ENCODE peak calls at places on chromosome 18, in eight cellular contexts. X, D, J, B, H, N, U and I are unnamed samples.

GRCh38 chr18:54296017-54296416 is 26.7 kb downstream of the POLI start:
- DNase-seq in B (no peak), U (no peak), J (no peak), X (no peak), H (no peak), D (peak), N (no peak), I (no peak)

GRCh38 chr18:51890762-51891161 is 449.2 kb upstream of the DCC start:
- DNase-seq in N (peak), U (no peak), X (peak), H (peak), J (no peak), D (peak), B (no peak), I (no peak)

GRCh38 chr18:73461038-73461779 is 593.4 kb upstream of the NETO1 start:
- DNase-seq in X (no peak), H (no peak), U (no peak), D (peak), B (no peak), J (no peak), N (no peak), I (no peak)

GRCh38 chr18:61619783-61620182 is 273.0 kb downstream of the RNF152 start:
- DNase-seq in H (no peak), D (no peak), J (no peak), N (no peak), B (no peak), U (no peak), X (no peak), I (no peak)

GRCh38 chr18:25231327-25231691 is 120.7 kb downstream of the ZNF521 start:
- DNase-seq in D (peak), U (no peak), X (no peak), J (no peak), N (no peak), B (no peak), H (no peak), I (no peak)

GRCh38 chr18:9658111-9658641 is 43.8 kb upstream of the PPP4R1 start:
- DNase-seq in X (no peak), D (no peak), H (peak), J (no peak), N (peak), U (no peak), B (no peak), I (no peak)

GRCh38 chr18:77077836-77078456 is 54.6 kb downstream of the MBP start:
- DNase-seq in J (no peak), X (no peak), H (peak), D (no peak), N (no peak), U (no peak), B (peak), I (no peak)

GRCh38 chr18:8469793-8470192 is 139.4 kb upstream of the RAB12 start:
- DNase-seq in H (peak), B (no peak), J (no peak), U (no peak), D (peak), X (no peak), N (no peak), I (no peak)

GRCh38 chr18:44725300-44726096 is 44.8 kb downstream of the SETBP1 start:
- DNase-seq in J (peak), B (peak), H (peak), D (no peak), N (no peak), X (no peak), U (peak), I (peak)

GRCh38 chr18:31509571-31509970 is 11.6 kb downstream of the DSG2 start:
- DNase-seq in N (no peak), H (no peak), U (no peak), B (no peak), J (no peak), X (no peak), D (no peak), I (no peak)